ENCODE peak calls at places on chromosomes 12 and 14, in four cellular contexts. P, I, T and G are unnamed samples.

GRCh38 chr14:50089213-50089612 is 27.2 kb downstream of the VCPKMT start:
- DNase-seq in P (no peak), I (no peak), T (no peak), G (no peak)

GRCh38 chr12:104475269-104475668 is 18.5 kb downstream of the CHST11 start:
- DNase-seq in P (no peak), I (no peak), T (no peak), G (no peak)

GRCh38 chr12:118536306-118536900 is 160.0 kb downstream of the SUDS3 start:
- DNase-seq in P (no peak), I (no peak), T (no peak), G (no peak)

GRCh38 chr14:103298620-103299019 is 35.4 kb upstream of the EIF5 start:
- DNase-seq in P (no peak), I (no peak), T (no peak), G (no peak)

GRCh38 chr14:99744199-99744872 is 48.9 kb upstream of the EML1 start:
- DNase-seq in P (no peak), I (no peak), T (no peak), G (no peak)

GRCh38 chr14:36344211-36344610 is 23.8 kb upstream of the MBIP start:
- DNase-seq in P (no peak), I (no peak), T (no peak), G (no peak)

GRCh38 chr12:25458047-25458552 is 95.0 kb downstream of the LMNTD1 start:
- DNase-seq in P (peak; percentile 91), I (no peak), T (no peak), G (no peak)

GRCh38 chr14:95515080-95515489 is 1.4 kb downstream of the SYNE3 start:
- DNase-seq in P (peak; percentile 84), I (no peak), T (no peak), G (no peak)

GRCh38 chr14:66046035-66046434 is 440.1 kb upstream of the CCDC196 start:
- DNase-seq in P (no peak), I (no peak), T (no peak), G (no peak)

GRCh38 chr12:92185052-92185451 is 39.4 kb upstream of the BTG1 start:
- DNase-seq in P (no peak), I (no peak), T (no peak), G (no peak)

GRCh38 chr14:38367922-38368321 is 112.0 kb upstream of the CLEC14A start:
- DNase-seq in P (no peak), I (no peak), T (no peak), G (no peak)

GRCh38 chr12:132056959-132057358 is 87.2 kb downstream of the DDX51 start:
- DNase-seq in P (no peak), I (no peak), T (no peak), G (no peak)

GRCh38 chr14:45650754-45651153 is 397.8 kb upstream of the MIS18BP1 start:
- DNase-seq in P (no peak), I (no peak), T (no peak), G (no peak)

GRCh38 chr12:8675471-8676083 is 13.0 kb upstream of the MFAP5 start:
- DNase-seq in P (peak; percentile 51), I (no peak), T (no peak), G (no peak)

GRCh38 chr14:65184032-65184764 is 81.9 kb upstream of the MAX start:
- DNase-seq in P (no peak), I (no peak), T (no peak), G (no peak)

GRCh38 chr14:66009104-66009503 is 477.1 kb upstream of the CCDC196 start:
- DNase-seq in P (no peak), I (no peak), T (no peak), G (no peak)

GRCh38 chr12:4819654-4820053 is 90.1 kb upstream of the KCNA1 start:
- DNase-seq in P (no peak), I (no peak), T (peak; percentile 45), G (no peak)

GRCh38 chr14:80202888-80203562 is 8.3 kb downstream of the DIO2 start:
- DNase-seq in P (no peak), I (no peak), T (no peak), G (no peak)

GRCh38 chr14:90419200-90419599 is 22.4 kb downstream of the CALM1 start:
- DNase-seq in P (peak; percentile 100), I (no peak), T (peak; percentile 68), G (peak; percentile 92)

GRCh38 chr14:55965851-55966250 is 152.4 kb upstream of the PELI2 start:
- DNase-seq in P (no peak), I (no peak), T (no peak), G (no peak)

GRCh38 chr12:28539691-28540323 is 349.6 kb downstream of the CCDC91 start:
- DNase-seq in P (no peak), I (no peak), T (no peak), G (no peak)

GRCh38 chr14:104877806-104878550 is 12.9 kb downstream of the CEP170B start:
- DNase-seq in P (no peak), I (no peak), T (no peak), G (no peak)

GRCh38 chr12:65152586-65152985 is 16.8 kb upstream of the LEMD3 start:
- DNase-seq in P (no peak), I (no peak), T (no peak), G (no peak)

GRCh38 chr12:27447761-27448160 is 1.2 kb downstream of the SMCO2 start:
- DNase-seq in P (no peak), I (no peak), T (no peak), G (no peak)

GRCh38 chr12:123928897-123929296 is 43.7 kb downstream of the CCDC92 start:
- DNase-seq in P (no peak), I (no peak), T (no peak), G (no peak)

GRCh38 chr12:25052191-25053020 is 103.5 kb upstream of the BCAT1 start:
- DNase-seq in P (no peak), I (no peak), T (no peak), G (no peak)

GRCh38 chr14:46580941-46581671 is 70.5 kb downstream of the RPL10L start:
- DNase-seq in P (peak; percentile 63), I (no peak), T (no peak), G (no peak)

GRCh38 chr12:123094349-123095073 is 56.4 kb downstream of the PITPNM2 start:
- DNase-seq in P (no peak), I (no peak), T (no peak), G (peak; percentile 68)

GRCh38 chr14:49497725-49498348 is 88.3 kb downstream of the RPS29 start:
- DNase-seq in P (peak; percentile 78), I (no peak), T (no peak), G (no peak)

GRCh38 chr12:91099373-91099772 is 11.9 kb downstream of the LUM start:
- DNase-seq in P (no peak), I (no peak), T (no peak), G (no peak)

GRCh38 chr14:99971087-99971928 is 93.9 kb upstream of the EVL start:
- DNase-seq in P (peak; percentile 85), I (no peak), T (no peak), G (peak; percentile 81)

GRCh38 chr12:95755236-95755865 is 35.2 kb downstream of the NTN4 start:
- DNase-seq in P (no peak), I (no peak), T (no peak), G (no peak)

GRCh38 chr12:90653051-90653450 is 301.9 kb downstream of the CCER1 start:
- DNase-seq in P (no peak), I (no peak), T (no peak), G (no peak)

GRCh38 chr12:117090816-117091711 is 8.2 kb downstream of the TESC start:
- DNase-seq in P (no peak), I (no peak), T (no peak), G (no peak)

GRCh38 chr14:67519406-67519805 is 13.7 kb upstream of the PLEKHH1 start:
- DNase-seq in P (no peak), I (no peak), T (no peak), G (no peak)

GRCh38 chr12:124543591-124544310 is 23.7 kb downstream of the NCOR2 start:
- DNase-seq in P (no peak), I (no peak), T (no peak), G (no peak)

GRCh38 chr14:76320975-76321374 is 55.0 kb upstream of the ESRRB start:
- DNase-seq in P (no peak), I (no peak), T (no peak), G (no peak)

GRCh38 chr12:125734137-125734536 is 668.9 kb downstream of the AACS start:
- DNase-seq in P (no peak), I (no peak), T (no peak), G (no peak)
- TF ChIP-seq CTCF in P (no peak), I (no peak), T (no peak), G (no peak)

GRCh38 chr12:46363582-46364299 is 8.8 kb downstream of the SLC38A2 start:
- DNase-seq in P (no peak), I (no peak), T (no peak), G (no peak)
- H3K4me3 ChIP-seq in P (no peak overlapping the region), I (no peak overlapping the region), T (peak overlapping the region; percentile 98), G (no peak overlapping the region)

GRCh38 chr14:25846232-25846631 is 751.6 kb downstream of the NOVA1 start:
- DNase-seq in P (no peak), I (no peak), T (no peak), G (no peak)

GRCh38 chr14:25843761-25844470 is 753.9 kb downstream of the NOVA1 start:
- DNase-seq in P (no peak), I (no peak), T (no peak), G (no peak)

DNA sequence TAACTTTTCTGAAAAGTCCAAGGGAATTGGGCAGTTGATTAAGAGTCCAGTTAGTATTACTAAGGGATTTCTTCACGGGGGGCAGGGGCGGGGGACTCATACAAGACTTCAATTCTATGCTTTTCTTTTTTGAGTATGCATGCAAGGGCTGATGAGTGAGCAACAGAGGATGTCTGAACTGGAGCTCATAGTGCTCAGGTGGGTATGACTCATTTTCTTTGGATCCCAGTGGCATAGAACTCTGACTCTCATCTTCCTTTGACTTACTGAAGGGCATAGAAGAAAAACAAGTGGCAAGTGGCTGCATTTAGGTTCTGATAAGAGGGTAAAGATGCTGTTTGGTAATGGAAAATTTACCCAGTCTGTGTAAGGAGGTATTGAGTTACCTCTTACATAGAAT is 749.2 kb downstream of the NOVA1 start:
- DNase-seq in P (no peak), I (no peak), T (no peak), G (no peak)
- H3K9me3 ChIP-seq in P (no peaks in the 10 kb centered on the region), I (no peaks in the 10 kb centered on the region), T (no peaks in the 10 kb centered on the region), G (no peaks in the 10 kb centered on the region)

GRCh38 chr12:128583453-128583852 is 240.3 kb downstream of the SLC15A4 start:
- DNase-seq in P (no peak), I (no peak), T (no peak), G (no peak)
- TF ChIP-seq CTCF in P (no peak), I (no peak), T (no peak), G (no peak)

DNA sequence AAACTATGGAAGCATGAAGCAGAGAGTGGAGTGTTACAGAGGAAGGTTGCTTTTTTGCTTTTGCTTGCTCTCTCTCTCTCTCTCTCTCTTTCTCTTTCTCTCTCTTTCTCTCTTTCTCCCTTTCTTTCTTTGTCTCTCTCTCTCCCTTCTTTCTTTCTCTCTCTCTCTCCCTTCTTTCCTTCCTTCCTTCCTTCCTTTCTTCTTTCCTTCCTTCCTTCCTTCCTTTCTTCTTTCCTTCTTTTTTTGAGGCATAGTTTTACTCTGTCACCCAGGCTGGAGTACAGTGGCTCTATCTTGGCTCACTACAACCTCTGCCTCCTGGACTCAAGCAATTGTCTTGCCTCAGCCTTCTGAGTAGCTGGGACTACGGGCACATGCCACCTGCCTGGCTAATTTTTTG is 7.6 kb downstream of the ARHGDIB start:
- DNase-seq in P (no peak), I (no peak), T (no peak), G (no peak)
- H3K4me3 ChIP-seq in P (no peak overlapping the region), I (no peak overlapping the region), T (no peak overlapping the region), G (no peak overlapping the region)